ENCODE peak calls at places on chromosomes 13 and 19, in six cellular contexts. F is heart right ventricle, Y is left lung, B is GM23338, Z is right cardiac atrium, L is lower lobe of right lung. O is an unnamed sample. For H3K4me1, the result is how much of the 10 kb centered on the place peaks cover.

GRCh38 chr13:101618440-101619187 is 166.1 kb downstream of the ITGBL1 start:
- ATAC-seq in F (no peak), Y (no peak), B (no peak), Z (no peak), L (no peak), O (no peak)

GRCh38 chr19:38417544-38418506 is 8.2 kb downstream of the RASGRP4 start:
- ATAC-seq in F (peak), Y (peak), B (peak), Z (peak), L (peak), O (peak)

GRCh38 chr19:22622901-22623840 is 11.0 kb upstream of the ZNF492 start:
- ATAC-seq in F (peak), Y (peak), B (no peak), Z (peak), L (peak), O (peak)

GRCh38 chr19:6736169-6736916 is 1.0 kb downstream of the GPR108 start:
- ATAC-seq in F (peak), Y (peak), B (peak), Z (peak), L (peak), O (peak)

GRCh38 chr13:50969691-50970090 is 60.1 kb downstream of the RNASEH2B start:
- ATAC-seq in F (no peak), Y (no peak), B (peak), Z (no peak), L (no peak), O (no peak)

GRCh38 chr19:2735374-2735773 is 4.4 kb downstream of the SLC39A3 start:
- ATAC-seq in F (no peak), Y (no peak), B (no peak), Z (no peak), L (no peak), O (no peak)

GRCh38 chr13:32036131-32036695 is 4.6 kb downstream of the FRY start:
- ATAC-seq in F (peak), Y (peak), B (no peak), Z (no peak), L (peak), O (no peak)

GRCh38 chr19:17873661-17874422 is 2.1 kb downstream of the SLC5A5 start:
- ATAC-seq in F (no peak), Y (peak), B (peak), Z (peak), L (peak), O (peak)

GRCh38 chr19:8612807-8613171 is 2.3 kb upstream of the ADAMTS10 start:
- ATAC-seq in F (no peak), Y (no peak), B (no peak), Z (no peak), L (no peak), O (no peak)

GRCh38 chr19:39409886-39410619 is 2.4 kb upstream of the PLEKHG2 start:
- ATAC-seq in F (peak), Y (peak), B (peak), Z (peak), L (peak), O (peak)

GRCh38 chr19:17107546-17108452 is 32.2 kb downstream of the MYO9B start:
- ATAC-seq in F (peak), Y (peak), B (no peak), Z (peak), L (peak), O (peak)

GRCh38 chr19:991932-992669 is 8.0 kb downstream of the WDR18 start:
- ATAC-seq in F (no peak), Y (no peak), B (peak), Z (no peak), L (no peak), O (no peak)

GRCh38 chr19:49560358-49560900 is 19.9 kb downstream of the NOSIP start:
- ATAC-seq in F (peak), Y (no peak), B (no peak), Z (no peak), L (peak), O (no peak)

GRCh38 chr13:99829593-99830239 is 141.9 kb downstream of the ZIC5 start:
- ATAC-seq in F (no peak), Y (no peak), B (no peak), Z (no peak), L (no peak), O (no peak)

GRCh38 chr19:21396893-21397572 is at the start of gene ZNF493:
- ATAC-seq in F (peak), Y (peak), B (peak), Z (peak), L (peak), O (peak)

GRCh38 chr19:16588089-16588823 is 16.0 kb upstream of the SLC35E1 start:
- ATAC-seq in F (peak), Y (peak), B (peak), Z (peak), L (peak), O (peak)

GRCh38 chr19:19334063-19334988 is 13.7 kb downstream of the MAU2 start:
- ATAC-seq in F (no peak), Y (no peak), B (no peak), Z (no peak), L (peak), O (no peak)

GRCh38 chr13:77489566-77490337 is 45.8 kb upstream of the SCEL start:
- ATAC-seq in F (no peak), Y (no peak), B (peak), Z (no peak), L (no peak), O (no peak)

GRCh38 chr19:36773223-36773579 is 594 bp upstream of the ZNF850 start:
- ATAC-seq in F (no peak), Y (no peak), B (no peak), Z (no peak), L (no peak), O (no peak)

GRCh38 chr13:28650284-28650683 is 8.6 kb upstream of the POMP start:
- ATAC-seq in F (no peak), Y (no peak), B (no peak), Z (no peak), L (no peak), O (no peak)

GRCh38 chr13:98454389-98454881 is 122.5 kb downstream of the STK24 start:
- ATAC-seq in F (peak), Y (peak), B (no peak), Z (peak), L (peak), O (peak)

GRCh38 chr13:48066310-48066989 is 28.5 kb downstream of the MED4 start:
- ATAC-seq in F (no peak), Y (no peak), B (no peak), Z (no peak), L (no peak), O (no peak)

GRCh38 chr19:35357867-35358573 is at the start of gene FFAR3:
- ATAC-seq in F (peak), Y (peak), B (no peak), Z (peak), L (peak), O (peak)

GRCh38 chr19:14103310-14103709 is 12.8 kb upstream of the SAMD1 start:
- ATAC-seq in F (no peak), Y (no peak), B (no peak), Z (no peak), L (no peak), O (no peak)

GRCh38 chr19:13097331-13098258 is 5.1 kb downstream of the LYL1 start:
- ATAC-seq in F (no peak), Y (peak), B (no peak), Z (peak), L (peak), O (no peak)

GRCh38 chr13:81048026-81048461 is 707.1 kb upstream of the SPRY2 start:
- ATAC-seq in F (no peak), Y (no peak), B (no peak), Z (no peak), L (no peak), O (no peak)

GRCh38 chr19:709965-710714 is 1.4 kb downstream of the PALM start:
- ATAC-seq in F (peak), Y (peak), B (peak), Z (peak), L (peak), O (peak)

GRCh38 chr13:53250272-53250875 is 221.8 kb downstream of the OLFM4 start:
- ATAC-seq in F (no peak), Y (peak), B (peak), Z (peak), L (peak), O (peak)

GRCh38 chr13:74132768-74133656 is 1.2 kb downstream of the KLF12 start:
- ATAC-seq in F (peak), Y (no peak), B (no peak), Z (no peak), L (no peak), O (no peak)

GRCh38 chr13:35164324-35164932 is 222.4 kb downstream of the NBEA start:
- ATAC-seq in F (no peak), Y (peak), B (peak), Z (no peak), L (no peak), O (no peak)

GRCh38 chr19:32708457-32708856 is 11.1 kb upstream of the TDRD12 start:
- ATAC-seq in F (no peak), Y (no peak), B (no peak), Z (no peak), L (peak), O (no peak)

GRCh38 chr19:11278670-11279069 is 16.3 kb upstream of the DOCK6 start:
- ATAC-seq in F (peak), Y (no peak), B (no peak), Z (peak), L (peak), O (no peak)

GRCh38 chr19:18961767-18962423 is 20.9 kb upstream of the HOMER3 start:
- ATAC-seq in F (no peak), Y (no peak), B (peak), Z (no peak), L (no peak), O (no peak)

GRCh38 chr13:34017231-34017630 is 199.3 kb downstream of the RFC3 start:
- ATAC-seq in F (no peak), Y (no peak), B (no peak), Z (no peak), L (no peak), O (no peak)

GRCh38 chr19:18319591-18320135 is 3.2 kb downstream of the LSM4 start:
- ATAC-seq in F (no peak), Y (peak), B (no peak), Z (no peak), L (peak), O (no peak)

GRCh38 chr13:83878691-83879410 is 3.4 kb downstream of the SLITRK1 start:
- ATAC-seq in F (no peak), Y (no peak), B (peak), Z (no peak), L (no peak), O (no peak)

GRCh38 chr19:33460221-33460908 is 61.2 kb downstream of the PEPD start:
- ATAC-seq in F (no peak), Y (no peak), B (no peak), Z (no peak), L (no peak), O (no peak)

GRCh38 chr13:18921063-18921462 is 260.6 kb downstream of the TUBA3C start:
- ATAC-seq in F (no peak), Y (no peak), B (no peak), Z (no peak), L (no peak), O (no peak)

GRCh38 chr13:33543089-33543459 is 257.5 kb upstream of the STARD13 start:
- ATAC-seq in F (peak), Y (peak), B (peak), Z (peak), L (no peak), O (peak)

DNA sequence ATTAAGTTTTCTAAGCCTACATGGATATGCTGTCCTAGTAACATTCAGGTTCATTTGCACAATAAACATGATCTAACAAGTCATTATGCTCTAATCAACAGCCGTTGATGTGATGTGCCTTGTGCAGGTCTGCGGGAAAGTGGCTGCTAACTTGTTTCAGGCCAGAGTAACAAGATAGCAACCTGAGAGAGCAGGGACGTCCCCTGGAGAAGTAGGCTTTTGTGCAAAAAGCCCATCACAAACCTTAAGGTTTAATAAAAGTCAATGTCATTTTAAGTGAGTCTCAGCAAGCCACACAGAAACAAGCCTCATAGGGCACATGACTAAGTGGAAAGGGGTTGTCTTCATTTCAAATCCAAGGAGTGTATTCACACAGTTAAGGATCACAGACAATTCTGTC is 17.6 kb downstream of the FOXO1 start:
- ATAC-seq in F (peak), Y (no peak), B (peak), Z (no peak), L (no peak), O (no peak)
- H3K4me1 ChIP-seq in F (half or more), Y (under half), B (half or more), Z (under half), L (half or more), O (half or more)

GRCh38 chr13:45282994-45283393 is 58.0 kb downstream of the TPT1 start:
- ATAC-seq in F (no peak), Y (no peak), B (no peak), Z (no peak), L (no peak), O (no peak)

GRCh38 chr13:45280751-45281634 is 60.0 kb downstream of the TPT1 start:
- ATAC-seq in F (peak), Y (peak), B (peak), Z (peak), L (peak), O (peak)

GRCh38 chr13:45276887-45277286 is 64.1 kb downstream of the TPT1 start:
- ATAC-seq in F (no peak), Y (no peak), B (no peak), Z (no peak), L (no peak), O (no peak)

DNA sequence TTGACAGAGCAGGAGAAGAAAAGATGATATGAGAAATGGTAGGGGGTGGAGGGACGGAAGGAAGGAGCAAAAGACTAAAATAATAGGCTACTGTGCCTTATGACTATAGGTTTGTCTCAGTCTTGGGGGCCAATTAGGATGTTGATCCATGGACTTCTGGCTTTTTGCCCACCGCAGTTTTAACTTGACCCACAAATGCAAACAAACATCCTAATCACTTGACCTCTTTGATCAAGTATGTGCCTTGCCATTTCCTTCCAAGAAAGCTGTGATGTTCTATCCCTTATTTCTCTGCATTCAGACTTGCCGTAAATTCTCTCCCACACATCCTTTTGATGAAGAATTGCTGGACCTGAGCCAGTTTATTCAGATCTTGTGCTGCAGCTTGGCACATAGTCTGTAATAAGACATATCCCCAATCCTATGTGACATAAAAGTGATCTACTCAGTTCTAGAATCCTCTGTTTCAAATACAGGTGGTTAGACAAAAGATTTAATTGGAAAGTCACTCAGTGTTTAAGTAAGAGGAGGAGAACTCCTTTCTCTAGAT is 62.8 kb downstream of the TPT1 start:
- ATAC-seq in F (no peak), Y (no peak), B (no peak), Z (no peak), L (no peak), O (no peak)
- H3K27ac ChIP-seq in F (no peak), Y (no peak), B (no peak), Z (no peak), L (no peak), O (no peak)

GRCh38 chr13:26386026-26386425 is 132.1 kb downstream of the CDK8 start:
- ATAC-seq in F (no peak), Y (no peak), B (no peak), Z (no peak), L (no peak), O (no peak)

GRCh38 chr13:26384587-26384986 is 130.7 kb downstream of the CDK8 start:
- ATAC-seq in F (no peak), Y (no peak), B (no peak), Z (no peak), L (no peak), O (no peak)

GRCh38 chr13:26390203-26390602 is 136.3 kb downstream of the CDK8 start:
- ATAC-seq in F (no peak), Y (no peak), B (no peak), Z (no peak), L (no peak), O (no peak)
- H3K4me1 ChIP-seq in F (under half), Y (under half), B (under half), Z (under half), L (under half), O (under half)

DNA sequence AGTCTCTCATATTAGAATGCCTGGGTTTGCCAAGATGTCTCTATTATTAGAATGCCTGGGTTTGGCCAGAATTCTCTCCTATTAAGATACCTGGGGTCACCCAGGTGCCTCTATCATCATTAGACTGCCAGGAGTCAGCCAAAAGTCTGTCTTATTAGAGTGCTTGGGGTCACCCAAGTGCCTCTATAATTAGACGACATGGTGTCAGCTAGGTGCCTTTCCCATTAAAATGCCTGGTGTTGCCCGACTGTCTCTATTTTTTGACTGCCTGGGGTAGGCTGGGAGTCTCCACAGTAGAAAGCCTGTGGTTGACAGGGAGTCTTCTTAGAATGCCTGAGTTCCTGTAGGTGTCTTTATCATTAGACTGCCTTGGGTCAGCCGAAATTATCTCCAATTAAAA is 1536.6 kb downstream of the UQCRFS1 start:
- ATAC-seq in F (peak), Y (no peak), B (no peak), Z (peak), L (no peak), O (no peak)
- H3K27ac ChIP-seq in F (peak), Y (no peak), B (no peak), Z (peak), L (no peak), O (no peak)

O was measured in gastroesophageal sphincter.